ENCODE peak calls at places on chromosomes 6 and 20, in six cellular contexts. Z, O, Q, L, I and E are unnamed samples.

GRCh38 chr6:32086661-32087573 is 22.2 kb downstream of the TNXB start:
- DNase-seq in Z (peak; percentile 68), O (no peak), Q (peak; percentile 61), L (peak; percentile 82), I (no peak), E (no peak)

GRCh38 chr20:18922898-18923297 is 109.3 kb downstream of the SCP2D1 start:
- DNase-seq in Z (no peak), O (no peak), Q (no peak), L (no peak), I (no peak), E (no peak)

GRCh38 chr20:20226554-20226953 is 141.3 kb upstream of the INSM1 start:
- DNase-seq in Z (no peak), O (no peak), Q (no peak), L (no peak), I (no peak), E (no peak)

GRCh38 chr6:146868671-146869209 is 270.0 kb downstream of the ADGB start:
- DNase-seq in Z (no peak), O (no peak), Q (no peak), L (no peak), I (no peak), E (no peak)

GRCh38 chr6:167995302-167995701 is 2.2 kb upstream of the KIF25 start:
- DNase-seq in Z (no peak), O (no peak), Q (no peak), L (no peak), I (no peak), E (no peak)

GRCh38 chr6:79469381-79470246 is 67.6 kb downstream of the LCA5 start:
- DNase-seq in Z (no peak), O (no peak), Q (no peak), L (no peak), I (no peak), E (no peak)

GRCh38 chr20:49469060-49469459 is 13.4 kb downstream of the KCNB1 start:
- DNase-seq in Z (no peak), O (no peak), Q (no peak), L (no peak), I (no peak), E (no peak)

GRCh38 chr20:51346686-51347485 is 195.6 kb downstream of the NFATC2 start:
- DNase-seq in Z (peak; percentile 81), O (peak; percentile 39), Q (peak; percentile 57), L (no peak), I (peak; percentile 24), E (no peak)

GRCh38 chr6:140708386-140708785 is 1333.9 kb upstream of the CITED2 start:
- DNase-seq in Z (no peak), O (no peak), Q (no peak), L (no peak), I (no peak), E (no peak)

GRCh38 chr20:49345538-49345937 is 67.7 kb upstream of the ZNFX1 start:
- DNase-seq in Z (peak; percentile 29), O (peak; percentile 71), Q (peak; percentile 45), L (no peak), I (no peak), E (no peak)

GRCh38 chr6:136262940-136263339 is 12.8 kb upstream of the MTFR2 start:
- DNase-seq in Z (no peak), O (no peak), Q (no peak), L (no peak), I (no peak), E (no peak)

GRCh38 chr6:17505062-17505476 is 95.0 kb upstream of the FAM8A1 start:
- DNase-seq in Z (peak; percentile 11), O (no peak), Q (no peak), L (peak; percentile 72), I (peak; percentile 5), E (no peak)
- TF ChIP-seq CTCF in Z (peak; percentile 16), O (peak; percentile 25), Q (peak; percentile 22), L (peak; percentile 61), I (no peak), E (peak; percentile 19)

GRCh38 chr6:148972481-148972880 is 225.7 kb downstream of the UST start:
- DNase-seq in Z (no peak), O (no peak), Q (no peak), L (peak; percentile 97), I (peak; percentile 20), E (no peak)

GRCh38 chr6:148974351-148974750 is 227.5 kb downstream of the UST start:
- DNase-seq in Z (no peak), O (no peak), Q (no peak), L (no peak), I (no peak), E (no peak)

GRCh38 chr6:148971027-148971927 is 224.4 kb downstream of the UST start:
- DNase-seq in Z (no peak), O (no peak), Q (no peak), L (no peak), I (no peak), E (no peak)

GRCh38 chr6:148969679-148970078 is 222.8 kb downstream of the UST start:
- DNase-seq in Z (peak; percentile 74), O (no peak), Q (no peak), L (peak; percentile 49), I (no peak), E (no peak)

GRCh38 chr6:148973809-148974208 is 227.0 kb downstream of the UST start:
- DNase-seq in Z (peak; percentile 48), O (no peak), Q (no peak), L (peak; percentile 68), I (peak; percentile 24), E (no peak)
- TF ChIP-seq CTCF in Z (peak; percentile 75), O (peak; percentile 46), Q (peak; percentile 73), L (peak; percentile 64), I (peak; percentile 29), E (peak; percentile 51)

GRCh38 chr6:99605074-99605726 is 1.4 kb upstream of the PRDM13 start:
- DNase-seq in Z (no peak), O (no peak), Q (no peak), L (peak; percentile 65), I (no peak), E (no peak)
- TF ChIP-seq CTCF in Z (peak; percentile 23), O (no peak), Q (no peak), L (peak; percentile 66), I (no peak), E (no peak)

DNA sequence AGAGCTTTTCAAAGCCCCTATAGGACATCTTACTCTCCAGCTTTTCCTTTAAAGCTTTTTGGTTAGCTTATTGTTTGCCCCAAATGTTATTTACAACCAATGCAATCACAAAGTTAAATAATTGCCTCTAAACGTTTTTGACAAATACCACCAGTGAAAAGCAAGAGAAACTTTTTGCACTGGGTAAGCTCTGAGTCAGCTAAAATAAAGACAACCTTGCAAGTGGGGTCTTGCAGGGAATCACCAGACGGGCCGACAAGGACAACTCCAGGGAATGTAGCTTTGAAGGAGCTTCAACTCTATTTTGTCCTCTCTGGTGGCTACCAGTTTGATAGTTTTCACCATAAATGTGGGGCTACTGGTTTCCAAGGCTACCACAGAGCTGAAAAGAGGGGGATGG is 14.7 kb upstream of the PSMF1 start:
- DNase-seq in Z (no peak), O (no peak), Q (no peak), L (peak; percentile 9), I (no peak), E (no peak)
- TF ChIP-seq CTCF in Z (no peak), O (no peak), Q (no peak), L (no peak), I (no peak), E (no peak)

DNA sequence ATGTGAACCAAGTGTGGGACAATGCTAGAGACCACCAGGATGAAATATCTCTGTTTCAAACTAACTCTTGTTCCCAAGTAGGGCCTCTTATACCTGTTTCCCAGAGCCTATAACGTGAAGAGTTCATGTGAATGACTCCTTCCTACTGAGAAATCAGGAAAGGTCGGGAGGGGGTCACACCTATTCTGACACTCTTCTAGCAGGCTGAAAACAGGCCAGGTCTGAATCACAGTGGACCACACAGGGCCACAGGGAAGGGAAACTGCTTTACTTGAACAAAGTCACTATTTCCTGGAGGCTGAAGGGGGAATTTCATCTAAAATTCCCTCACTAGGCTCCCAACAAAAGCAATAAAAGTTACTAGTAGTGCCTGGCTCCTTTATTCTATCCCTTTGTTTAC is 88.4 kb upstream of the BMP2 start:
- DNase-seq in Z (no peak), O (no peak), Q (no peak), L (peak; percentile 17), I (no peak), E (no peak)
- TF ChIP-seq CTCF in Z (no peak), O (no peak), Q (no peak), L (no peak), I (no peak), E (no peak)

DNA sequence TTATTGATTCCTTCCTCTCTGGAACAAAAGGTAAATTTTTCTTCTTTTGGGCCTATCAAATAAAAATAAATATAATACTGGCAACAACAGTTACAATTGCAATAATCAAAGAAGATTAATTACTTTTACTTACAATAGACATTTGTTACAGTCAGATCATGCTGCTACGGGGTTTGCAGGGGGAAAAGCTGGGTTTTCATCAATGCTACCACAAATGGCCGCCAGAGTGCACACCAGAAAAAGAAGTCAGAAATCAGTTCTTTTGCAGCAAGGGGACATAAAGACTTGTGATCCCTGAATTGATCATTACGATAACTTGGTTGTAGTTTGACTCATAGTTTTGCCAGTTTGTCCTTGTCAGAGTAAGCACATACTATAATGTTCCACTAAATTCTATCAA is 714.5 kb upstream of the EYS start:
- DNase-seq in Z (no peak), O (no peak), Q (no peak), L (peak; percentile 58), I (no peak), E (no peak)
- TF ChIP-seq CTCF in Z (peak; percentile 66), O (no peak), Q (no peak), L (peak; percentile 63), I (no peak), E (no peak)

GRCh38 chr6:64252256-64252655 is 616.7 kb downstream of the PHF3 start:
- DNase-seq in Z (no peak), O (no peak), Q (no peak), L (no peak), I (no peak), E (no peak)

GRCh38 chr6:64255000-64255399 is 619.4 kb downstream of the PHF3 start:
- DNase-seq in Z (no peak), O (no peak), Q (no peak), L (no peak), I (no peak), E (no peak)

GRCh38 chr6:64254558-64254957 is 619.0 kb downstream of the PHF3 start:
- DNase-seq in Z (no peak), O (no peak), Q (no peak), L (no peak), I (no peak), E (no peak)

GRCh38 chr6:64249129-64249528 is 613.5 kb downstream of the PHF3 start:
- DNase-seq in Z (no peak), O (no peak), Q (no peak), L (no peak), I (no peak), E (no peak)

DNA sequence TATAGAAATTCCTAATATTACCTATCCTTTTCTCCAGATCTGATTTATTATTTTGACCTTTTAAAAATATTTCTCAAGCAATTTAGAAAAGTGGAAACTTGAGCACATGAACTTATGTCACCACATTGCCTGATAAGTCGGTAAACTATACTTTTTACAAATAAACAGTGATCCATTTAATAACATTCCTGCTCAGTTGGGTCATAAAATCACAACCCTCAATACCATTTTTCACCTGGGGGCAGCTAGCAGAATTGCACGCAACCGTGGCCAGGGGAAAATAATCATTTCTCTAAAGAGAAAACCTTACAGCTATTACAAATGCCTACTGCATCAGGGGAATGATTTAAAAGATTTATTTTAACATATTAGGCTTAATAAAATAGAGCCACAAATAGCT is 614.5 kb downstream of the PHF3 start:
- DNase-seq in Z (no peak), O (no peak), Q (no peak), L (peak; percentile 41), I (no peak), E (no peak)
- TF ChIP-seq CTCF in Z (peak; percentile 41), O (no peak), Q (no peak), L (peak; percentile 51), I (no peak), E (no peak)